ENCODE peak calls at places on chromosome 2, in five cellular contexts. K, B, S, G and C are unnamed samples.

GRCh38 chr2:24434576-24434975 is 56.5 kb upstream of the NCOA1 start:
- DNase-seq in K (no peak), B (no peak), S (no peak), G (no peak), C (no peak)

GRCh38 chr2:134218928-134219707 is 34.8 kb upstream of the MGAT5 start:
- DNase-seq in K (no peak), B (no peak), S (peak), G (no peak), C (peak)

GRCh38 chr2:189304360-189304759 is 124.8 kb upstream of the COL5A2 start:
- DNase-seq in K (no peak), B (no peak), S (peak), G (no peak), C (no peak)

GRCh38 chr2:148726228-148726627 is 81.7 kb downstream of the EPC2 start:
- DNase-seq in K (no peak), B (no peak), S (no peak), G (no peak), C (no peak)

GRCh38 chr2:171522804-171523338 is 597 bp downstream of the CYBRD1 start:
- DNase-seq in K (no peak), B (peak), S (no peak), G (peak), C (peak)

GRCh38 chr2:237315881-237316225 is 98.1 kb downstream of the COL6A3 start:
- DNase-seq in K (peak), B (no peak), S (no peak), G (no peak), C (no peak)

GRCh38 chr2:143936758-143937562 is 583.0 kb downstream of the ZEB2 start:
- DNase-seq in K (peak), B (peak), S (no peak), G (no peak), C (peak)

GRCh38 chr2:106232633-106233032 is 38.5 kb upstream of the UXS1 start:
- DNase-seq in K (no peak), B (no peak), S (no peak), G (no peak), C (no peak)

GRCh38 chr2:167596072-167596471 is 651.3 kb downstream of the STK39 start:
- DNase-seq in K (no peak), B (no peak), S (no peak), G (no peak), C (no peak)

GRCh38 chr2:185374878-185375277 is 363.7 kb upstream of the FSIP2 start:
- DNase-seq in K (no peak), B (no peak), S (no peak), G (no peak), C (no peak)

GRCh38 chr2:101251844-101252407 is 760 bp upstream of the CNOT11 start:
- DNase-seq in K (no peak), B (no peak), S (peak), G (peak), C (peak)

GRCh38 chr2:11955314-11955713 is 208.9 kb downstream of the LPIN1 start:
- DNase-seq in K (peak), B (no peak), S (no peak), G (no peak), C (no peak)

GRCh38 chr2:236747925-236748324 is 178.3 kb downstream of the ACKR3 start:
- DNase-seq in K (no peak), B (no peak), S (no peak), G (no peak), C (no peak)

GRCh38 chr2:286774-287392 is 1.0 kb downstream of the ALKAL2 start:
- DNase-seq in K (no peak), B (peak), S (no peak), G (no peak), C (no peak)

GRCh38 chr2:148529745-148530144 is 114.8 kb upstream of the EPC2 start:
- DNase-seq in K (no peak), B (no peak), S (no peak), G (no peak), C (no peak)

GRCh38 chr2:196174424-196174823 is 3.0 kb upstream of the STK17B start:
- DNase-seq in K (no peak), B (no peak), S (no peak), G (no peak), C (no peak)

GRCh38 chr2:106584304-106584954 is 97.3 kb downstream of the CD8B2 start:
- DNase-seq in K (no peak), B (no peak), S (no peak), G (no peak), C (no peak)

GRCh38 chr2:209395232-209395631 is 28.6 kb upstream of the MAP2 start:
- DNase-seq in K (no peak), B (no peak), S (no peak), G (no peak), C (no peak)

GRCh38 chr2:47214990-47215389 is 59.9 kb upstream of the STPG4 start:
- DNase-seq in K (no peak), B (no peak), S (no peak), G (no peak), C (no peak)

GRCh38 chr2:205564761-205565160 is 117.5 kb upstream of the NRP2 start:
- DNase-seq in K (no peak), B (no peak), S (no peak), G (peak), C (no peak)

GRCh38 chr2:233470007-233470687 is 96.4 kb downstream of the USP40 start:
- DNase-seq in K (no peak), B (no peak), S (no peak), G (no peak), C (no peak)

GRCh38 chr2:58063641-58064040 is 17.0 kb downstream of the VRK2 start:
- DNase-seq in K (peak), B (no peak), S (no peak), G (no peak), C (no peak)

GRCh38 chr2:132950986-132951385 is 281.0 kb upstream of the LYPD1 start:
- DNase-seq in K (no peak), B (no peak), S (no peak), G (no peak), C (no peak)

GRCh38 chr2:241558532-241559488 is at the start of gene BOK:
- DNase-seq in K (peak), B (peak), S (no peak), G (peak), C (peak)

GRCh38 chr2:98822301-98823164 is 91.6 kb upstream of the MGAT4A start:
- DNase-seq in K (no peak), B (peak), S (peak), G (no peak), C (peak)

GRCh38 chr2:46929612-46930011 is 14.0 kb upstream of the MCFD2 start:
- DNase-seq in K (no peak), B (no peak), S (no peak), G (no peak), C (no peak)

GRCh38 chr2:105112345-105112744 is 74.5 kb downstream of the MRPS9 start:
- DNase-seq in K (no peak), B (no peak), S (no peak), G (no peak), C (no peak)

GRCh38 chr2:165953306-165953654 is 296 bp downstream of the TTC21B start:
- DNase-seq in K (no peak), B (no peak), S (no peak), G (no peak), C (no peak)

GRCh38 chr2:25829377-25829704 is 48.9 kb downstream of the ASXL2 start:
- DNase-seq in K (peak), B (no peak), S (no peak), G (no peak), C (no peak)

GRCh38 chr2:173282795-173283545 is 71.7 kb upstream of the CDCA7 start:
- DNase-seq in K (no peak), B (no peak), S (no peak), G (no peak), C (no peak)

GRCh38 chr2:207064128-207064694 is 101.5 kb downstream of the KLF7 start:
- DNase-seq in K (no peak), B (no peak), S (no peak), G (no peak), C (no peak)

GRCh38 chr2:84969511-84970265 is 1.3 kb upstream of the KCMF1 start:
- DNase-seq in K (peak), B (no peak), S (no peak), G (no peak), C (no peak)

GRCh38 chr2:84970956-84971798 is at the start of gene KCMF1:
- DNase-seq in K (peak), B (peak), S (peak), G (no peak), C (peak)

GRCh38 chr2:84971799-84972790 is 1.1 kb downstream of the KCMF1 start:
- DNase-seq in K (peak), B (peak), S (peak), G (no peak), C (peak)

GRCh38 chr2:84965827-84966226 is 5.1 kb upstream of the KCMF1 start:
- DNase-seq in K (no peak), B (no peak), S (no peak), G (no peak), C (no peak)

DNA sequence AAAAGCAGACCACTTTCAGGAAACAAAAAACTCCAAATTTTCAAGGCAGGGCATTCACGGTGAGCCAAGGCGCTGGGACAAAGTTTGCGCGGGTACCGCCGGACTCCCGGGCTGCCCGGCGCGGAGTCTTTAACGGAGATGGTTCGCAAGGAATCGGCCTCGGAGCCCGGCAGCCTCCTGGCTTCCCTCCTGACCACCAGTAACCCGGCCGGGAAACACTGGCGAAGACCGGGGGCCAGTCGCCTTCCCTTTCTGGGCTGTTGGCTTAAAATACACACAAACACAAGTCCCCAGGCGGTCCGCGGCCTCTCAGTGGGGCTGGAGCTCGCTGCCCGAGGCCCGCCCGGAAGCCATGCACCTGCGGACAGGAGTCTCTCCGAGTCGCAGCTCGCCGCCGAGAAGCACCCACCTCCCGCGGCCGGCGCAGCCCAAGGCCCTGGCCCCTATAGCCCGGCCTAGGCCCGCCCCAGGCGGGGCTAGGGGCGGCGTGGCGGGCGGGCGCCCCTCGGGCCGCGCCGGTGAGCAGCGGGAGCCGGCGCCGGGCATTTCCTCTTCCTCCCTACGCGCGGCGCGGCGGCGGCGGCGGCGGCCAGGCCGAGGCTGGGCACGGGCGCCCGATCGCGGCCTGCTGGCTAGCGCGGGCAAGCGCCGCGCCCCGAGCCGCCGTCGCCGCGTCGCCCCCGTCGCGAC is 550 bp upstream of the KCMF1 start:
- DNase-seq in K (peak), B (peak), S (peak), G (no peak), C (peak)
- TF ChIP-seq POLR2A in K (peak), B (peak), S (peak), G (peak), C (peak)

GRCh38 chr2:54673501-54673998 is 49.9 kb upstream of the EML6 start:
- DNase-seq in K (no peak), B (peak), S (peak), G (no peak), C (peak)
- TF ChIP-seq POLR2A in K (no peak), B (peak), S (no peak), G (no peak), C (no peak)

GRCh38 chr2:217920879-217921603 is 81.8 kb downstream of the TNS1 start:
- DNase-seq in K (peak), B (no peak), S (no peak), G (no peak), C (no peak)

GRCh38 chr2:217919781-217920351 is 82.9 kb downstream of the TNS1 start:
- DNase-seq in K (peak), B (no peak), S (no peak), G (no peak), C (no peak)

GRCh38 chr2:217923007-217923686 is 79.6 kb downstream of the TNS1 start:
- DNase-seq in K (no peak), B (no peak), S (no peak), G (no peak), C (no peak)

GRCh38 chr2:217924346-217924901 is 78.4 kb downstream of the TNS1 start:
- DNase-seq in K (no peak), B (no peak), S (no peak), G (no peak), C (no peak)

GRCh38 chr2:217922101-217923006 is 80.4 kb downstream of the TNS1 start:
- DNase-seq in K (peak), B (no peak), S (no peak), G (no peak), C (peak)
- TF ChIP-seq POLR2A in K (no peak), B (no peak), S (no peak), G (no peak), C (no peak)

GRCh38 chr2:55610954-55611743 is 6.3 kb downstream of the PPP4R3B start:
- DNase-seq in K (no peak), B (no peak), S (no peak), G (no peak), C (no peak)
- TF ChIP-seq POLR2A in K (no peak), B (no peak), S (no peak), G (no peak), C (no peak)

DNA sequence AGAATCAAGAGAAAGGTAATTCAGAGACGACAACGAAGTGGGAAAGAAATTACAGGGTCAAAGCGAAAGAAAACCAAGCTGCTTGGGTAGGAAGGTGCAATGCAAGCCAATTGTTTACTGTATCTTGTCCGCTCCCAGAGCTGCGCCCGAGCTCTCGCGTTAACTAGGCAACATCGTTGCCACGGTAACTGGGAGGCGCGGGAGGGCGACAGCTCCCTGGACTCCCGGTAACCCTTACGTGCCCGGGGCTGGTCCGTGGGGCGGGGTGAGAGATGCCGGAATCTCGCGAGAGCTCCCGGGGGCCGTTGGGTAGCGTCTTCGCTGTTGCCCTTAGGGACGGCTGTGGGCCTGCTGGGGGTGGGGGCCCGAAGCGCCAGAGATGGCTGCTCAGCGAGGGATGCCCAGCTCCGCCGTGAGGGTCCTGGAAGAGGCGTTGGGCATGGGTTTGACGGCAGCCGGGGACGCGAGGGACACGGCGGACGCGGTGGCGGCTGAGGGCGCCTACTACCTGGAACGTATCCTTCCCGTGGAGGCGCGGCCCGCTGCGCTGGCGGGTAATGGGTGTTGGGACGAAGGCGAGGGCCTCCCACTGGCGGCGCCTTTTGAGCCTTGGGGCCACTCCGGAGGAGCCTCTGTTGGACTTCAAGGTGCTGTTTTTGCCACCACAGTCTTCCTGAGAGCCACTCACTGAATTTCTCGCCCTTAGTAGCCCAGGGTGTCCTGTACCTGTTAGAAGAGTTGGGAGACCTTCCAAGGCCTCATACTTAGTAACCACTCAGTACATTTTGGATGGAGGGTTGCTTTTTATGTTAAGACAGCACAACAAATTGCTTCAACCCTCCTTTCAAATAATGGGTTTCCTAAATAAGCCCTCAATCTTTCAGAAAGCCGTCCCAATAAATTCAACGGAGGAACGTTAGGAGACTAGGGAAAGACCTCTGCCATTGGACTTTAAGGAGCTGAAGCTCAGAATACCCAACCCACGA is at the start of gene SPAG16:
- DNase-seq in K (peak), B (peak), S (peak), G (peak), C (peak)
- TF ChIP-seq POLR2A in K (peak), B (peak), S (no peak), G (peak), C (peak)

DNA sequence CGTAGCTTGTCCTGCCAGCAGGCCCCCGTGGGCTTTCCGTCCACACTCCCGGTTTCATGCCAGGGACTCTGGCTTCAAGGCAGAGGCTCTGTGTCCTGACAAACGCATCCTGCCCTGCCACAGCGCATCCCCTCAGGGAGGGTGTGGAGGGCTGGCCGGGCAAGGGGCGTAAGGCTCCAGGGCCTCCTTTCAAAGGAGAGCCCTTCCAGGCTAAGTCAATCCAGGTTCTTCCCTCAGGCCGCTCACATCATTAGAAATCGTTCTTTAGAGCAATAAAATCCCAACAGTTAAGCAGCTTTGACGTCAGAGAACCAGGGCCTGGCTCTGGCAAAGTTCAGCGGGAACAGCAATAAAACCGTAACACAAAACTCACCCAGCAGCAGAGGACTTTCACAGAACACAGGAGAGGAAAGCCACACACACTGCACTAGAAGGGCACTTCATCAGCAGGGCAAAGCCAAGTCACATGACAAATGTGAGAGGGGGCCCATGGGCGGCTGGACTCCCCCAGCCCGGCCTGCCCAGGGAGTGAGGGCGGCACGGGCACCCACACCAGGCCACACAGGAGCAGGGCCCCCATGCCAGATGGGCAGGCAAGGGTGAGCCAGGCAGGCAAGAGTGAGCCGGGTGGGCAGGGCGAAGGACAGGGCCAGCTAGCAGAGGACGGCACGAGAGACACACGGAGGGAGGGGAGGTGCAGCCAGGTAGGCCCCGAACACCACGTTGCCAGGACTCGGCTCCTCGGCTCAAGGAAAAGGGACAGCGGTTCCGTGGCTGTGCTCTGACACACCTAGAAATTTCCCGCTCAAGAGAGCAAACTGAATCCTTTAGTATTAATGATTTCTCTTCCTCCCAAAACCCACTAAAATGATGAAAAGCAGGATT is 52.0 kb downstream of the HDAC4 start:
- DNase-seq in K (no peak), B (no peak), S (no peak), G (no peak), C (peak)
- TF ChIP-seq POLR2A in K (no peak), B (no peak), S (peak), G (no peak), C (no peak)

GRCh38 chr2:63697160-63697559 is 108.4 kb downstream of the MDH1 start:
- DNase-seq in K (no peak), B (no peak), S (no peak), G (no peak), C (no peak)
- TF ChIP-seq POLR2A in K (no peak), B (no peak), S (no peak), G (no peak), C (no peak)

DNA sequence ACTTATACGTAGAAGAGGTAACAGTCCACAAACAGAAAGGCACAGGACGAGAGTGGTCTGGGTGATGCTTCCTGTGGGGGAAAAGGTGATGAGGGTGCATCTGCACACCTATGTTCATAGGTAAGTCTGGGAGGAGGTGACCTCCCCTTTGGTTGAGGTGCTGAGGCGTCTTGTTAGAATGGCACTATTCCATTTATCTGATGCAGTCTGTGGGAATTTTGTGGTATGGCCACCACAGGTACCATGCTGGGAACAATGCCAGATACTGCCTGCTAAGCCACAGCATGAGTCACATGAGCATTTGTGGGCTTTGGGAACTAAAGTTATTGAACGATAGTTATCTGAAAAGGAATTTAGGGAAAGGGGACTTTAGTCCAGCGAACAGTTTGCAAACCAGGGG is 27.9 kb downstream of the IL37 start:
- DNase-seq in K (peak), B (no peak), S (no peak), G (no peak), C (no peak)
- TF ChIP-seq POLR2A in K (no peak), B (no peak), S (no peak), G (no peak), C (no peak)

DNA sequence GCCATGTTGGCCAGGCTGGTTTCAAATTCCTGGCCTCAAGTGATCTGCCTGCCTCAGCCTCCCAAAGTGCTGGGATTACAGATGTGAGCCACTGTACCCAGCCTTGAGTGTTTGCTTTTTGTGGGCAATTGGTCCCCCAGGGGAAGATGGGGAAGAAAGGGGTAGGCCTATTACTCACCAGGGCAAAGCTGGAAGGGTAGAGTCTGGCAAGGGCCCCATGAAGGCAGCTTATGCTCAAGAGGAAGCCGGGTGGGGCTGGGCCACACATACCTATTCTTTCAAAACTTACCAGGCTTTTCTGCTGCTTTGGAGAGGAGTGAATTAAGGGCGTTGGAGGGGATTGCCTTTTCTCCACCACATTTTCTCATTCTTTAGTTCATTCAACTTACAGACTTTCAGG is 24.5 kb upstream of the CD28 start:
- DNase-seq in K (no peak), B (no peak), S (no peak), G (no peak), C (no peak)
- TF ChIP-seq POLR2A in K (no peak), B (no peak), S (no peak), G (no peak), C (no peak)